ENCODE peak calls at places on chromosomes 7 and 10, in five cellular contexts. N is stomach, I is IMR-90, F is suprapubic skin, P is sigmoid colon. J is an unnamed sample. For H3K9me3, the result is how much of the 10 kb centered on the place peaks cover.

GRCh38 chr10:52027055-52027454 is 287.0 kb upstream of the DKK1 start:
- DNase-seq in N (no peak), I (peak), F (no peak), P (no peak), J (no peak)

GRCh38 chr7:101688183-101688831 is 59.2 kb upstream of the MYL10 start:
- DNase-seq in N (peak), I (peak), F (peak), P (peak), J (peak)

GRCh38 chr7:31327071-31327470 is 13.5 kb downstream of the NEUROD6 start:
- DNase-seq in N (no peak), I (peak), F (no peak), P (no peak), J (no peak)

GRCh38 chr7:118142012-118142411 is 42.0 kb upstream of the LSM8 start:
- DNase-seq in N (no peak), I (no peak), F (no peak), P (no peak), J (no peak)

GRCh38 chr7:77327067-77327931 is 88.8 kb downstream of the GSAP start:
- DNase-seq in N (peak), I (peak), F (peak), P (peak), J (no peak)

GRCh38 chr10:29807407-29807806 is 172.6 kb upstream of the SVIL start:
- DNase-seq in N (no peak), I (peak), F (no peak), P (no peak), J (no peak)

GRCh38 chr7:90596745-90597526 is 815 bp downstream of the CDK14 start:
- DNase-seq in N (no peak), I (peak), F (no peak), P (no peak), J (no peak)

GRCh38 chr10:65350619-65351018 is 1575.2 kb upstream of the LRRTM3 start:
- DNase-seq in N (no peak), I (no peak), F (no peak), P (no peak), J (no peak)

GRCh38 chr7:83301416-83301815 is 138.7 kb upstream of the PCLO start:
- DNase-seq in N (no peak), I (no peak), F (no peak), P (no peak), J (no peak)

GRCh38 chr10:23192396-23192740 is 256 bp downstream of the PTF1A start:
- DNase-seq in N (no peak), I (no peak), F (no peak), P (no peak), J (no peak)

GRCh38 chr10:93752761-93753160 is 5.0 kb upstream of the LGI1 start:
- DNase-seq in N (no peak), I (peak), F (no peak), P (no peak), J (no peak)

GRCh38 chr7:29278362-29279070 is 83.9 kb downstream of the CHN2 start:
- DNase-seq in N (no peak), I (no peak), F (no peak), P (no peak), J (no peak)

GRCh38 chr10:77328272-77328816 is 309.3 kb downstream of the KCNMA1 start:
- DNase-seq in N (peak), I (peak), F (no peak), P (no peak), J (peak)

GRCh38 chr7:101538596-101539459 is 90.3 kb downstream of the MYL10 start:
- DNase-seq in N (peak), I (peak), F (no peak), P (no peak), J (peak)

GRCh38 chr7:106064836-106065559 is 47.1 kb downstream of the SYPL1 start:
- DNase-seq in N (peak), I (peak), F (peak), P (peak), J (peak)

GRCh38 chr7:135888740-135889139 is 88.4 kb downstream of the MTPN start:
- DNase-seq in N (no peak), I (no peak), F (no peak), P (no peak), J (no peak)

GRCh38 chr7:124856299-124856888 is 73.2 kb downstream of the POT1 start:
- DNase-seq in N (no peak), I (peak), F (no peak), P (no peak), J (no peak)

GRCh38 chr7:130363156-130363847 is 17.0 kb upstream of the CPA1 start:
- DNase-seq in N (no peak), I (peak), F (peak), P (peak), J (peak)

GRCh38 chr10:8180348-8180747 is 125.9 kb downstream of the GATA3 start:
- DNase-seq in N (no peak), I (no peak), F (no peak), P (no peak), J (no peak)

GRCh38 chr7:31937982-31938381 is 132.2 kb downstream of the PDE1C start:
- DNase-seq in N (no peak), I (no peak), F (no peak), P (no peak), J (no peak)

GRCh38 chr10:132585732-132586722 is 48.4 kb downstream of the INPP5A start:
- DNase-seq in N (no peak), I (no peak), F (peak), P (peak), J (no peak)

GRCh38 chr10:6053816-6054581 is 8.2 kb downstream of the IL2RA start:
- DNase-seq in N (peak), I (no peak), F (no peak), P (peak), J (peak)

GRCh38 chr10:6056411-6057135 is 5.6 kb downstream of the IL2RA start:
- DNase-seq in N (peak), I (no peak), F (no peak), P (peak), J (no peak)

GRCh38 chr10:6054884-6055283 is 7.3 kb downstream of the IL2RA start:
- DNase-seq in N (peak), I (no peak), F (no peak), P (peak), J (no peak)

GRCh38 chr10:6053303-6053702 is 8.9 kb downstream of the IL2RA start:
- DNase-seq in N (no peak), I (no peak), F (no peak), P (no peak), J (no peak)

DNA sequence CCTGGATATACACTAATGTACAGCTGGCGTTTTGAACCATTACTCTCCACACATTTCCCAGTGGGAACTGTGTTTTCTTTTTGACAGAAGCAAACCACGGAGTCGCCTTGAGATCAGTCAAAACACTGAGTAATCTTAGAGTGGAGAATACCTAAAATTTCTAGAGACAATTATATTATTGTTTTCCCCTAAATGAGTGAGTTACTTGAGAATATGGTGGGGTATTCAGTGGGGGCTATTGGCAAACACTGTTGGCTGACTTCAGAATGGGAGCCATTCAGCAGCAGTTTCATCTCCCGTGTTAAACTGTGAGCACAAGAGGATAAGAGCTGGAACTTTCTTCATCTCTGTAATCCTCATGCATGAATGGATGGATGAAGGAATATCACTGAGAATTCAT is 6.2 kb downstream of the IL2RA start:
- DNase-seq in N (no peak), I (no peak), F (no peak), P (peak), J (no peak)
- TF ChIP-seq CTCF in N (no peak), I (no peak), F (no peak), P (no peak), J (no peak)

GRCh38 chr7:11413901-11414300 is 418.1 kb downstream of the THSD7A start:
- DNase-seq in N (no peak), I (no peak), F (no peak), P (no peak), J (no peak)
- TF ChIP-seq POLR2A in N (no peak), I (no peak), F (no peak), P (no peak), J (no peak)

GRCh38 chr7:623464-623863 is 103.0 kb upstream of the DNAAF5 start:
- DNase-seq in N (no peak), I (no peak), F (no peak), P (no peak), J (no peak)
- H3K9me3 ChIP-seq in N (under half), I (under half), F (under half), P (under half), J (under half)

GRCh38 chr10:90963331-90963730 is 42.4 kb upstream of the ANKRD1 start:
- DNase-seq in N (no peak), I (no peak), F (no peak), P (no peak), J (no peak)

GRCh38 chr10:90965720-90966119 is 44.8 kb upstream of the ANKRD1 start:
- DNase-seq in N (no peak), I (no peak), F (no peak), P (no peak), J (no peak)

GRCh38 chr10:90966146-90966545 is 45.3 kb upstream of the ANKRD1 start:
- DNase-seq in N (no peak), I (no peak), F (no peak), P (no peak), J (no peak)

GRCh38 chr10:90967865-90968264 is 47.0 kb upstream of the ANKRD1 start:
- DNase-seq in N (no peak), I (no peak), F (no peak), P (no peak), J (no peak)

DNA sequence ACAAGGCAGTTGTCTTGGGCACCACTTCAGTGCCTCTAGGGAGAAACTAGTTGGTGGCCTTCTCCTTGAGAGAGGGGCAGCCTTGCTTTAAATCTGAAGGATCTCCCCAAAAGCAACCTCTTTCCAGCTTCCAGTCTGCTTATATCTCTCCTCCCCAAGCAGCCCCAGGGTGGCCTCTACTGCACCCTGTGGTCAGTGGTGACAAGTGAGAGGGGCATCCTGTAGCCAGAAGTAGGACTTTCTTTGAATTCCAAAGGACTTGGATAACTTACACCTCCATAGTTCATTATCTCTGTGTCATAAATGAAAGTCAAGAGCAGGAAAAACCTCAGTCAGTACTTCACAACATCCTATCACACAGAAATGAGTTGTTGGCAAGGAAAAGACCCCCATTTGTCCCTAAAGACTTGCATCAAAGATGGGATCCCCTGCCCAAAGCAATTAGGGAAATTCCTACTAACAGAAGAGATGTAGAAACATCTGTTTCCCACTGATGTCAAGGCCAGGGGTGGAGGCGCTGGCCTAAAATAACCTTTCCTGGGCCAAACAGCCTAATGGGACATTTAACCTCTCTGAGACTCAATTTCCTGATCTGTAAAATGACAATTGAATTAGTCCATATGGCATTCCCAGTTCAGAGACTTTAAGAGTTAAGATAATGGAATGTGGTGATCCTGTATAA is 44.0 kb upstream of the ANKRD1 start:
- DNase-seq in N (no peak), I (no peak), F (no peak), P (no peak), J (no peak)
- TF ChIP-seq CTCF in N (no peak), I (no peak), F (no peak), P (no peak), J (no peak)

GRCh38 chr7:2845193-2845592 is 1.1 kb upstream of the GNA12 start:
- DNase-seq in N (no peak), I (no peak), F (no peak), P (no peak), J (no peak)

GRCh38 chr7:2843711-2844152 is 376 bp downstream of the GNA12 start:
- DNase-seq in N (no peak), I (peak), F (no peak), P (peak), J (peak)

GRCh38 chr7:2843191-2843685 is 870 bp downstream of the GNA12 start:
- DNase-seq in N (no peak), I (no peak), F (no peak), P (no peak), J (no peak)

GRCh38 chr7:2841907-2842306 is 2.2 kb downstream of the GNA12 start:
- DNase-seq in N (no peak), I (no peak), F (no peak), P (no peak), J (no peak)

DNA sequence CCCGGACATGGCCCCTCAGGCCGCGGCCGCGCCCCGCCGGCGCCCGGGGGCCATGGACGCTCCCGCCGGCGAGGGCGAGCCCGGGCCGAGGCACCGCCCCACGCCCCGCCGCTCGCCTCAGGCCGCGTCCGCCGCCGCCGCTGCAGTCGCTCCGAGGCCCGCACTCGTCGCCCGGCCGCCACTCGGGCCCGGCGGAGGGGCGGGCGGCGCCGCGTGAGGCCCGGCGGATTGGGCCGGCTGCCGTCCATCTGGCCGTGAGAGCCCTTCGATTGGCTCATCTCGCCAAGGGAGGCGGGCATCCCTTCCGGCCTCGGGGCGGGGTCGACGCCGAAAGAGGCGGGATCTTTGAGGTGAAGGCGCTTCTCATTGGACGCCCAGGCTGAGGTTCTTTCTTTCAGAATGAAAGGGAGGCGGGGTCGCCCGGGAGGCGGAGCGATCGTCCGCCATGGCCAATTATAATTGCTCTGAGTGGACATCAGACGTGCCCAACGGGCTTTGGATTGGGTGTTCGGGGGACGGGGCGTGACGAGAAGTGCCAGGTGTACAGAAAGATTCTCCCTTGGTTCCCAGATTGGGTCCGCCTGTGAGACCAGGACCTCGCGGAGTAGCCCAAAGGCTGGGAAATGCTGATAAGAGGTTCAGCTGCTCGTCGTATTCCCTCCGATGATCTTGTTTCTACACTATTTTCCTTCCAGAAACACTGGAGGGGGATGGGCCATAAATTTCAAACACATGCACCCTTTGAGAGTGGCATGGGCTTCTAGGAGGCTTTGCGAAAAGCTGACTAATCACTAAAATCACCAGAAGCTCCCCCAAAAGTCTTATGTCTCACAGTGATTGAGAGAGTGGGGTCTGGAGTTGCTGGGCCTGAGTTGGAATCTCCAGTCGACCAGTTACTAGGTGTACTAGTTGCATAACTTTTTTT is at the start of gene GNA12:
- DNase-seq in N (peak), I (peak), F (peak), P (peak), J (peak)
- TF ChIP-seq POLR2A in N (no peak), I (no peak), F (no peak), P (no peak), J (peak)

GRCh38 chr7:56474271-56474670 is 358.1 kb upstream of the NUPR2 start:
- DNase-seq in N (no peak), I (no peak), F (no peak), P (no peak), J (no peak)
- H3K9me3 ChIP-seq in N (under half), I (half or more), F (half or more), P (half or more), J (under half)

GRCh38 chr10:122207596-122207995 is 63.5 kb upstream of the BTBD16 start:
- DNase-seq in N (no peak), I (peak), F (no peak), P (no peak), J (no peak)

GRCh38 chr10:122208616-122209430 is 62.3 kb upstream of the BTBD16 start:
- DNase-seq in N (no peak), I (no peak), F (no peak), P (no peak), J (no peak)

GRCh38 chr10:122204691-122205489 is 66.2 kb upstream of the BTBD16 start:
- DNase-seq in N (no peak), I (no peak), F (no peak), P (no peak), J (no peak)

GRCh38 chr10:122207135-122207534 is 64.0 kb upstream of the BTBD16 start:
- DNase-seq in N (no peak), I (no peak), F (no peak), P (no peak), J (no peak)

GRCh38 chr10:122206471-122207065 is 64.5 kb upstream of the BTBD16 start:
- DNase-seq in N (no peak), I (peak), F (no peak), P (no peak), J (no peak)
- TF ChIP-seq CTCF in N (no peak), I (peak), F (no peak), P (no peak), J (no peak)

DNA sequence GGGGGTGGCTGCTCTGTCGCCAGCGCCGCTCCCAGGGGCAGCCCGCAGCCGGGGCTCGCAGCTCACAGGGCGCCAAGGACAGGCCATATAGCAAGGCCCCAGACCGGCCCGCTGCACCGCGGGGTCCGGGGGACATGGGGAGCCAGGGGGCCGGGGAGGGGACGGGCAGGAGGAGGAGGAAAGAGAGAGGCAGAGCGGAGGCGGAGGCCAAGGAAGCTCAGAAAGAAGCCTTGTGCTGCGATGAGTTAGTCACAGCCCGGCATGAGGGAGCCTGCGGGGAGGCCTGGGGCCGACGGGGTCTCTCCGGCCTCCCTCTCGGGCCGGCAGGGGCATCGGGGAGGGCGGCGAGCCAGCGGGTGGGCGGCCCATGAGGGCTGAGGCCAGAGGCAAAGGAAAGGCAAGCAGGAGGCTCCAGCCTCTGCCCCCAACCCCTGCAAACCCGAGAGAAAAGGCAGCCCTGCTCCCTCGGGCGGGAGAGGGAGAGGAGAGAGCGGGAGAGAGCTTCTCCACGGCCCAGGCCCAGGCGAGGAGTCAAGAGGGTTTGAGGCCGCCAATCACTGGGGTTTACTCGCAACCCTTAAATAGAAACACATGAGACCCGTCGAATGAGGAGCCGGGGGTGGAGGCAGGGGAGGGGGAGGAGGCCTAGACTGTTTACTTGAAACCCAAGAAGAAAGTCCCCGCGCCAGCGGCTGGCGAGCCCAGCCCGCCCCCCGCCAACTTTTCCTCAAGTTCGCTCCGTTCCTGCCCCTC is 167.9 kb downstream of the NEURL1 start:
- DNase-seq in N (peak), I (peak), F (peak), P (peak), J (peak)
- TF ChIP-seq POLR2A in N (no peak), I (peak), F (peak), P (peak), J (peak)

GRCh38 chr7:158098125-158099030 is 489.2 kb downstream of the PTPRN2 start:
- DNase-seq in N (peak), I (no peak), F (peak), P (peak), J (no peak)
- H3K9me3 ChIP-seq in N (under half), I (under half), F (under half), P (under half), J (under half)

J was measured in body of pancreas.